ENCODE peak calls at places on chromosomes 7 and 10, in ten cellular contexts. H, G, Z, A, O, N, C, W, F and X are unnamed samples.

GRCh38 chr10:31584098-31584631 is 265.1 kb downstream of the ZEB1 start:
- DNase-seq in O (no peak), C (no peak), W (no peak), N (no peak), H (no peak), F (no peak), G (no peak), A (no peak), Z (no peak), X (no peak)

GRCh38 chr10:61974611-61975010 is 73.1 kb downstream of the ARID5B start:
- DNase-seq in Z (no peak), H (peak), W (peak), G (no peak), F (no peak), N (peak), O (peak), A (no peak), C (no peak), X (no peak)

GRCh38 chr7:66896441-66896840 is 24.6 kb upstream of the TMEM248 start:
- DNase-seq in F (no peak), A (no peak), H (no peak), G (no peak), O (no peak), C (no peak), N (no peak), Z (no peak), W (no peak), X (no peak)

GRCh38 chr10:58335306-58336005 is 650 bp downstream of the UBE2D1 start:
- DNase-seq in C (no peak), N (no peak), O (peak), H (no peak), G (peak), F (peak), Z (peak), W (peak), A (peak), X (no peak)

GRCh38 chr10:3764626-3765375 is 20.2 kb downstream of the KLF6 start:
- DNase-seq in H (no peak), Z (no peak), W (no peak), G (no peak), A (peak), F (peak), N (no peak), C (peak), O (no peak), X (no peak)

GRCh38 chr10:4677296-4678021 is 148.5 kb upstream of the AKR1E2 start:
- DNase-seq in F (no peak), C (no peak), G (peak), H (no peak), O (peak), W (no peak), N (no peak), Z (no peak), A (no peak), X (no peak)

GRCh38 chr10:62437696-62438095 is 63.5 kb downstream of the ZNF365 start:
- DNase-seq in Z (no peak), O (peak), N (no peak), A (no peak), W (peak), G (peak), H (peak), C (no peak), F (peak), X (no peak)

GRCh38 chr10:31467791-31468535 is 148.9 kb downstream of the ZEB1 start:
- DNase-seq in N (no peak), A (peak), C (no peak), O (peak), F (peak), G (no peak), H (peak), Z (no peak), W (no peak), X (no peak)

GRCh38 chr10:8055420-8056349 is 1.2 kb downstream of the GATA3 start:
- DNase-seq in Z (peak), A (no peak), H (no peak), C (no peak), N (no peak), O (no peak), W (no peak), G (no peak), F (no peak), X (no peak)

GRCh38 chr10:131403936-131404335 is 92.4 kb upstream of the TCERG1L start:
- DNase-seq in H (no peak), C (no peak), W (no peak), O (no peak), Z (no peak), F (no peak), G (no peak), A (no peak), N (no peak), X (no peak)

GRCh38 chr10:114519306-114519669 is 115.0 kb upstream of the AFAP1L2 start:
- DNase-seq in W (peak), A (no peak), Z (no peak), G (no peak), O (no peak), F (no peak), N (no peak), H (no peak), C (no peak), X (no peak)

GRCh38 chr7:1675036-1675671 is 5.1 kb downstream of the ELFN1 start:
- DNase-seq in O (no peak), N (peak), Z (no peak), A (peak), G (no peak), H (no peak), W (no peak), F (no peak), C (no peak), X (no peak)

GRCh38 chr7:23811540-23811939 is 101.5 kb downstream of the STK31 start:
- DNase-seq in H (no peak), W (peak), A (no peak), Z (no peak), G (no peak), O (peak), C (no peak), N (no peak), F (peak), X (no peak)

GRCh38 chr10:79221110-79222051 is 125.9 kb upstream of the PPIF start:
- DNase-seq in Z (no peak), C (no peak), F (no peak), N (peak), O (peak), G (no peak), W (peak), A (no peak), H (no peak), X (no peak)

GRCh38 chr10:11896549-11897200 is 73.5 kb downstream of the PROSER2 start:
- DNase-seq in Z (no peak), G (no peak), C (no peak), N (no peak), O (no peak), H (no peak), F (peak), A (no peak), W (no peak), X (no peak)

GRCh38 chr10:77038412-77038806 is 599.2 kb downstream of the KCNMA1 start:
- DNase-seq in C (no peak), N (no peak), A (no peak), W (no peak), F (no peak), Z (no peak), H (no peak), O (peak), G (no peak), X (no peak)

GRCh38 chr10:122279725-122280141 is 8.6 kb downstream of the BTBD16 start:
- DNase-seq in N (no peak), F (peak), H (peak), Z (no peak), C (no peak), G (peak), A (no peak), W (peak), O (peak), X (no peak)

GRCh38 chr10:20622522-20623270 is 274.4 kb downstream of the NEBL start:
- DNase-seq in W (no peak), N (no peak), A (no peak), O (peak), G (no peak), Z (no peak), F (peak), H (peak), C (no peak), X (no peak)

GRCh38 chr10:101749033-101749432 is 26.9 kb downstream of the FGF8 start:
- DNase-seq in O (no peak), F (no peak), A (no peak), W (peak), C (no peak), G (no peak), Z (no peak), N (no peak), H (no peak), X (no peak)

GRCh38 chr7:139855498-139856270 is 26.6 kb downstream of the TBXAS1 start:
- DNase-seq in A (no peak), N (no peak), Z (no peak), C (no peak), O (peak), F (peak), H (no peak), W (no peak), G (no peak), X (peak)

GRCh38 chr10:43214956-43215561 is 51.8 kb downstream of the RASGEF1A start:
- DNase-seq in A (no peak), N (no peak), O (no peak), C (no peak), W (no peak), G (no peak), H (no peak), Z (no peak), F (no peak), X (no peak)

GRCh38 chr7:79434098-79434497 is 19.4 kb downstream of the MAGI2 start:
- DNase-seq in C (no peak), Z (no peak), H (no peak), W (no peak), F (no peak), O (peak), A (no peak), G (no peak), N (no peak), X (no peak)

GRCh38 chr7:34385385-34385784 is 272.6 kb upstream of the NPSR1 start:
- DNase-seq in W (no peak), O (no peak), N (no peak), Z (no peak), H (no peak), F (no peak), A (no peak), G (no peak), C (no peak), X (no peak)

GRCh38 chr7:94154858-94155257 is 150.7 kb upstream of the BET1 start:
- DNase-seq in W (no peak), N (no peak), A (no peak), F (no peak), C (no peak), O (no peak), G (no peak), H (no peak), Z (no peak), X (no peak)